ENCODE peak calls at places on chromosomes 11 and 22, in six cellular contexts. D, K, P, C, Y and J are unnamed samples.

GRCh38 chr11:117663826-117664225 is 133.2 kb downstream of the DSCAML1 start:
- DNase-seq in K (no peak), P (peak; percentile 50), C (no peak), Y (no peak), D (no peak), J (no peak)

GRCh38 chr22:24433001-24433867 is 5.8 kb downstream of the ADORA2A start:
- DNase-seq in D (no peak), Y (no peak), P (no peak), K (no peak), C (no peak), J (no peak)

GRCh38 chr11:62144641-62145255 is 20.9 kb downstream of the INCENP start:
- DNase-seq in Y (no peak), D (no peak), P (no peak), C (no peak), K (no peak), J (no peak)

GRCh38 chr11:30585067-30585891 is 874 bp downstream of the MPPED2 start:
- DNase-seq in K (no peak), D (peak; percentile 12), C (no peak), Y (no peak), P (no peak), J (no peak)

GRCh38 chr11:64834723-64835615 is 9.5 kb downstream of the CDC42BPG start:
- DNase-seq in D (peak; percentile 85), Y (no peak), K (peak; percentile 41), C (no peak), P (no peak), J (no peak)

GRCh38 chr11:59810189-59810910 is at the start of gene MRPL16:
- DNase-seq in Y (peak; percentile 86), D (peak; percentile 94), P (peak; percentile 89), C (peak; percentile 53), K (peak; percentile 88), J (peak; percentile 69)

GRCh38 chr22:49332691-49333090 is 495.0 kb downstream of the BRD1 start:
- DNase-seq in D (no peak), P (no peak), K (no peak), Y (no peak), C (no peak), J (no peak)

GRCh38 chr11:2512431-2513407 is 67.9 kb downstream of the KCNQ1 start:
- DNase-seq in C (no peak), K (no peak), D (no peak), P (no peak), Y (no peak), J (no peak)